ENCODE peak calls at places on chromosomes 2 and 18, in eight cellular contexts. E is dorsolateral prefrontal cortex, O is Caco-2, V is lung, G is lower leg skin, J is ascending aorta, H is epithelial cell of esophagus, Y is mucosa of descending colon. D is an unnamed sample.

GRCh38 chr2:240788482-240788881 is 31.5 kb downstream of the KIF1A start:
- DNase-seq in E (no peak), O (no peak), V (no peak), G (no peak), J (no peak), H (no peak), Y (no peak), D (no peak)

GRCh38 chr2:38836801-38837200 is 38.9 kb downstream of the DHX57 start:
- DNase-seq in E (no peak), O (no peak), V (no peak), G (no peak), J (no peak), H (peak), Y (no peak), D (no peak)

GRCh38 chr2:215749092-215749957 is 264.0 kb downstream of the MREG start:
- DNase-seq in E (no peak), O (peak), V (peak), G (peak), J (peak), H (peak), Y (peak), D (no peak)

GRCh38 chr2:234996041-234996440 is 44.2 kb downstream of the SH3BP4 start:
- DNase-seq in E (no peak), O (no peak), V (no peak), G (no peak), J (no peak), H (no peak), Y (no peak), D (no peak)

GRCh38 chr2:219289537-219290361 is 10.6 kb downstream of the DNAJB2 start:
- DNase-seq in E (peak), O (no peak), V (peak), G (no peak), J (peak), H (peak), Y (peak), D (peak)

GRCh38 chr2:225002039-225002655 is 40.1 kb downstream of the DOCK10 start:
- DNase-seq in E (no peak), O (no peak), V (peak), G (no peak), J (peak), H (peak), Y (peak), D (peak)

GRCh38 chr2:240129731-240130392 is 6.2 kb downstream of the COPS9 start:
- DNase-seq in E (no peak), O (no peak), V (no peak), G (no peak), J (peak), H (no peak), Y (no peak), D (no peak)

GRCh38 chr2:158953926-158954763 is 14.3 kb upstream of the TANC1 start:
- DNase-seq in E (no peak), O (peak), V (peak), G (no peak), J (peak), H (peak), Y (peak), D (peak)

GRCh38 chr18:35680139-35680551 is 98.6 kb downstream of the GALNT1 start:
- DNase-seq in E (no peak), O (no peak), V (no peak), G (no peak), J (no peak), H (no peak), Y (no peak), D (no peak)

GRCh38 chr18:67302043-67302442 is 214.5 kb downstream of the DSEL start:
- DNase-seq in E (no peak), O (no peak), V (no peak), G (no peak), J (no peak), H (peak), Y (no peak), D (no peak)

GRCh38 chr2:136242687-136243277 is 124.8 kb upstream of the CXCR4 start:
- DNase-seq in E (no peak), O (no peak), V (no peak), G (no peak), J (no peak), H (no peak), Y (no peak), D (no peak)

GRCh38 chr2:199431748-199432213 is 26.0 kb downstream of the SATB2 start:
- DNase-seq in E (no peak), O (no peak), V (no peak), G (no peak), J (no peak), H (no peak), Y (no peak), D (no peak)
- H3K4me3 ChIP-seq in E (no peak), O (no peak), V (no peak), G (no peak), J (no peak), H (no peak), Y (no peak), D (no peak)

GRCh38 chr2:112881217-112882000 is 29.6 kb upstream of the IL37 start:
- DNase-seq in E (peak), O (no peak), V (no peak), G (no peak), J (no peak), H (peak), Y (no peak), D (peak)
- TF ChIP-seq CTCF in E (no peak), O (no peak), V (no peak), G (no peak), J (no peak), H (no peak), Y (no peak), D (no peak)

GRCh38 chr2:36404312-36404711 is 48.7 kb downstream of the CRIM1 start:
- DNase-seq in E (no peak), O (no peak), V (no peak), G (no peak), J (no peak), H (peak), Y (no peak), D (no peak)
- H3K4me3 ChIP-seq in E (no peak), O (no peak), V (no peak), G (no peak), J (no peak), H (no peak), Y (no peak), D (no peak)

DNA sequence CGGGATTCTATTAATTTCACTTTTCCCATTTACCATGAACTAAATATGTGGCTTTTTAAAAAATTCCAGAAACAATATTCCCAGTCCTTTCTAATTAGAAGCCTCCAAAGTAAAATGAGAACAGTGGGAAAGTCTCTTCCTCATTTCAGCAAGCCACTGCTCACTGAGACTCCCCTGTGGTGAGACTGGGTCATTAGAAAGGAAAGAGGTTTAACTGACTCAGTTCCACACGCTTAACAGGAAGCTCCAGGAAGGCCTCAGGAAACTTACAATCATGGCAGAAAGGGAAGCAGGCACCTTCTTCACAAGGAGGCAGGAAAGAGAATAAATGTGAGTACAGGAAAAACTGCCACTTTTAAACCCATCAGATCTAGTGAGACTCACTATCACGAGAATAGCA is 258.9 kb upstream of the CHAC2 start:
- DNase-seq in E (no peak), O (no peak), V (no peak), G (no peak), J (no peak), H (peak), Y (no peak), D (no peak)
- TF ChIP-seq CTCF in E (no peak), O (no peak), V (no peak), G (no peak), J (no peak), H (no peak), Y (no peak), D (no peak)

DNA sequence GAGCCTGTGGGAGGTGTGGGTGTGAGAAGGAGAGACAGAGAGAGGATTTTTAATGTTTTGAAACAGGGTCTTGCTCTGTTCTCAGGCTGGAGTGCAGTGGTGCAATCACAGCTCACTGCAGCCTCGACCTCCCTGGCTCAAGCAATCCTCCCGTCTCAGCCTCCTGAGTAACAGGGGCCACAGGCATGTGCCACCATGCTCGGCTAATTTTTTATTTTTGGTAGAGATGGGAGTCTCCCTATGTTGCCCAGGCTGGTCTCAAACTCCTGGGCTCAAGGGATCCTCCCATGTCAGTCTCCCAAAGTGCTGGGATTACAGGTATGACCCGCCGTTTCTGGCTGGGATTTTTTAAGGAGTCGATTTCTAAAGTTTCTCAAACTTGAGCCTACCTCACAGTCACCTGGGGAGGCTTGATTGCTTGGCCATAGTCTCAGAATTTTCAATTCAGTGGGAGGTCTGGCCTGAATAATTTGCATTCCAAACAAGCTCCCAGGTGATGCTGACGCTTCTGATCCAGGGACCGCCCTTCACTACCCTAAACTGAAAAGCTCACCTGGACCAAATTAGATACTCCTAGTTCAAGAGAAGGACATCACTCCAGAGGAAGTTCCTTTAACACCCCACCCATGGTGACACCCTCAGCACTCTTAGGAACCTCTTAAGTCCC is 70.8 kb upstream of the SLC1A4 start:
- DNase-seq in E (no peak), O (no peak), V (no peak), G (no peak), J (no peak), H (no peak), Y (no peak), D (no peak)
- H3K4me3 ChIP-seq in E (no peak), O (peak), V (no peak), G (no peak), J (peak), H (no peak), Y (no peak), D (peak)